ENCODE peak calls at places on chromosomes 7 and 10, in four cellular contexts. Y is heart left ventricle, F is transverse colon, P is right lobe of liver. Z is an unnamed sample.

GRCh38 chr10:29555746-29556481 is 78.9 kb downstream of the SVIL start:
- DNase-seq in F (no peak), Y (no peak), P (no peak), Z (no peak)

GRCh38 chr7:14960686-14961085 is 58.1 kb upstream of the DGKB start:
- DNase-seq in Y (no peak), P (no peak), F (no peak), Z (no peak)

GRCh38 chr7:91767820-91768219 is 112.7 kb downstream of the MTERF1 start:
- DNase-seq in F (no peak), Y (no peak), P (no peak), Z (no peak)

GRCh38 chr7:4880218-4880617 is 3.3 kb downstream of the RADIL start:
- DNase-seq in F (no peak), Y (no peak), P (no peak), Z (no peak)

GRCh38 chr10:79139124-79139835 is 70.5 kb downstream of the ZMIZ1 start:
- DNase-seq in Y (peak; percentile 82), P (no peak), F (peak; percentile 45), Z (peak; percentile 53)

GRCh38 chr10:124447741-124448466 is 1.9 kb downstream of the NKX1-2 start:
- DNase-seq in F (no peak), Y (no peak), P (no peak), Z (peak; percentile 35)

GRCh38 chr7:107180378-107180777 is 11.6 kb downstream of the HBP1 start:
- DNase-seq in Y (no peak), P (peak; percentile 35), F (peak; percentile 56), Z (no peak)

GRCh38 chr7:12553421-12553820 is 17.1 kb upstream of the SCIN start:
- DNase-seq in F (no peak), P (no peak), Y (no peak), Z (no peak)

GRCh38 chr10:30052062-30052461 is 7.3 kb downstream of the JCAD start:
- DNase-seq in Y (no peak), P (no peak), F (no peak), Z (no peak)

GRCh38 chr10:88926484-88927249 is 25.9 kb downstream of the ACTA2 start:
- DNase-seq in F (no peak), P (no peak), Y (no peak), Z (no peak)

GRCh38 chr7:19327011-19327410 is 181.8 kb upstream of the FERD3L start:
- DNase-seq in Y (no peak), P (no peak), F (no peak), Z (no peak)

GRCh38 chr10:130380056-130380455 is 243.9 kb downstream of the GLRX3 start:
- DNase-seq in P (no peak), F (no peak), Y (no peak), Z (no peak)

GRCh38 chr10:22368402-22368801 is 23.1 kb downstream of the SPAG6 start:
- DNase-seq in P (no peak), Y (no peak), F (no peak), Z (no peak)

GRCh38 chr7:2800220-2800922 is 43.7 kb downstream of the GNA12 start:
- DNase-seq in F (no peak), P (no peak), Y (no peak), Z (no peak)

GRCh38 chr7:47423196-47423595 is 158.7 kb downstream of the TNS3 start:
- DNase-seq in F (no peak), P (no peak), Y (no peak), Z (no peak)

GRCh38 chr7:154953006-154953684 is 49.8 kb downstream of the PAXIP1 start:
- DNase-seq in F (peak; percentile 70), Y (no peak), P (peak; percentile 52), Z (peak; percentile 81)

GRCh38 chr10:76324283-76324682 is 892.9 kb downstream of the LRMDA start:
- DNase-seq in Y (no peak), F (peak; percentile 69), P (peak; percentile 60), Z (no peak)

GRCh38 chr7:2299131-2299829 is 15.0 kb downstream of the SNX8 start:
- DNase-seq in Y (peak; percentile 30), F (no peak), P (peak; percentile 37), Z (no peak)

GRCh38 chr10:102134416-102134815 is 1.6 kb downstream of the PPRC1 start:
- DNase-seq in F (no peak), P (no peak), Y (no peak), Z (no peak)

GRCh38 chr10:102131286-102132170 is 1.3 kb upstream of the PPRC1 start:
- DNase-seq in Y (no peak), P (no peak), F (no peak), Z (no peak)

GRCh38 chr10:102132193-102132562 is 662 bp upstream of the PPRC1 start:
- DNase-seq in F (no peak), Y (no peak), P (no peak), Z (no peak)

GRCh38 chr10:102133373-102134195 is 744 bp downstream of the PPRC1 start:
- DNase-seq in P (peak; percentile 82), F (peak; percentile 75), Y (peak; percentile 82), Z (peak; percentile 88)

GRCh38 chr10:102132563-102133372 is at the start of gene PPRC1:
- DNase-seq in F (peak; percentile 98), P (peak; percentile 98), Y (peak; percentile 98), Z (peak; percentile 100)
- TF ChIP-seq POLR2A in F (peak; percentile 77), P (peak; percentile 68), Y (no peak), Z (peak; percentile 13)

DNA sequence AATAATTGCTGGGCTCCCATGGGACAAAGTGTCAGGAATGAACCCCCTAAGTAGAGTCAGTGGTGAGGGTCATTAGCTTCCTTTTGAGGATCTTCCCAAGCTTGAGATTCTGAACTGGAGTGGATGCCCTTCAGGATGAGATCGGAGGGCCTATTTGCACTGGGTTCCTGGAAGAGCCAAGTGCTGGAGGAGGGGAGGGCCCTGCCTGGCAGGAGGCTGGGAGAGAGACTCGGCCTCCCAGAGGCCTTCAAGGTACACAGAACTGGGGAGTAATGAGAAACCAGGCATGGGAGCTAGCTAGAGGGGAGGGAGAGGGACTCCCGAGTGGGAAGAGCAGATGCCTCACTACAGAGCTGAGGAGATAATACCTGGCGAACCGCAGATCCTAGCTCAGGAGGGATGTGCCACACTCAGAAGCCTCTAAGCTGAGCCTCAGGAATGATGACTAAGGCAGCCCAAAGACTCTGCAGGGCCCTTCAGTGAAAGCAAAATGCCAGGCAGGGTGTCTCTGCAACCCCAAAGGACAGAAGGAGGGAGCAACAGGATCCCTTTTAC is 9.4 kb downstream of the PDAP1 start:
- DNase-seq in F (no peak), P (no peak), Y (no peak), Z (no peak)
- H3K36me3 ChIP-seq in F (no peaks in the 10 kb centered on the region), P (peaks cover 7% of the 10 kb centered on the region), Y (peaks cover 100% of the 10 kb centered on the region), Z (no peaks in the 10 kb centered on the region)

GRCh38 chr7:43729214-43729923 is at the start of gene COA1:
- DNase-seq in F (peak; percentile 88), P (peak; percentile 85), Y (peak; percentile 83), Z (peak; percentile 91)
- TF ChIP-seq POLR2A in F (peak; percentile 55), P (peak; percentile 59), Y (no peak), Z (no peak)

DNA sequence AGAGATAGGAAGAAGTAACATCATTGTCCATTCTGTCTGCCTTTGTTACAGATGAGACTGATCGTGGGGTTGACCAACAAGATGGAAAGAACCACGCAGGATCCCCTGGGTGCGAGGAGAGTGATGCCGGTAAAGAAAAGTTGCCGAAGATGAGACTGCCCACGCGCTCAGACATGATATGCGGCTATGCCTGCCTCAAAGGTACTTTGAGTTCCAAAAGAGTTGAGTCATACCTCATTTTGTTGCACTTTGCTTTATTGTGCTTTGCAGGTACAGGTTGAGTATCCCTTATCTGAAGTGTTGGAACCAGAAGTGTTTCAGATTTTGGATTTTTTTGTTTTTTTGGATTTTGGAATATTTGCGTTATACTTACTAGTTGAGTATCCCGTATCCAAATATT is 12.2 kb upstream of the CLCN1 start:
- DNase-seq in P (no peak), Y (no peak), F (no peak), Z (no peak)
- H3K36me3 ChIP-seq in P (no peaks in the 10 kb centered on the region), Y (peaks cover 97% of the 10 kb centered on the region), F (no peaks in the 10 kb centered on the region), Z (no peaks in the 10 kb centered on the region)

GRCh38 chr10:8045728-8046494 is 8.6 kb upstream of the GATA3 start:
- DNase-seq in P (no peak), Y (no peak), F (no peak), Z (no peak)
- TF ChIP-seq POLR2A in P (no peak), Y (no peak), F (no peak), Z (no peak)

DNA sequence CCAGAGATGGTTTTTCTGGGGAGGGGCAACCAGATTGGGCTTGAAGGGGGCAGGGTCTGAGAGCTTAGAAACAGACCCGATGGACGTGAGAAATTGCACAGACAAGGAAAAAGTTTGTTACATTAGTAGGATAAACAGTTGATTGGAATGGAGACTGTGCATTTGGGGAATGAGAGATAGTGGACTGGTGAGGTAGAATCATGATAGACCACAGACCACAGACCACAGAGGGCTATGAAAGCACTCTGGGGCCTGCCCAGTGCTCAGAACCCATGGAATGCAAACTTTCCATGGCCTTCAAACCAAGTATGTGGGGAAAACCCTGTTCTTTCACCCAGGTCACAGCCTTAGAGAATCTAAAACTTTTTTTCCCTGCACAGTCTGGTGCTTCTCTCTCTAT is 210.0 kb downstream of the ZNF365 start:
- DNase-seq in F (no peak), P (no peak), Y (no peak), Z (no peak)
- H3K36me3 ChIP-seq in F (no peaks in the 10 kb centered on the region), P (no peaks in the 10 kb centered on the region), Y (no peaks in the 10 kb centered on the region), Z (no peaks in the 10 kb centered on the region)

GRCh38 chr7:130154131-130154500 is 51.1 kb downstream of the TMEM209 start:
- DNase-seq in F (no peak), Y (no peak), P (no peak), Z (no peak)

GRCh38 chr7:130152270-130153141 is 52.7 kb downstream of the TMEM209 start:
- DNase-seq in P (no peak), F (no peak), Y (no peak), Z (peak; percentile 23)

GRCh38 chr7:130153251-130153908 is 51.8 kb downstream of the TMEM209 start:
- DNase-seq in F (no peak), P (no peak), Y (no peak), Z (no peak)

GRCh38 chr7:130156140-130156539 is 49.1 kb downstream of the TMEM209 start:
- DNase-seq in Y (no peak), P (no peak), F (no peak), Z (no peak)

DNA sequence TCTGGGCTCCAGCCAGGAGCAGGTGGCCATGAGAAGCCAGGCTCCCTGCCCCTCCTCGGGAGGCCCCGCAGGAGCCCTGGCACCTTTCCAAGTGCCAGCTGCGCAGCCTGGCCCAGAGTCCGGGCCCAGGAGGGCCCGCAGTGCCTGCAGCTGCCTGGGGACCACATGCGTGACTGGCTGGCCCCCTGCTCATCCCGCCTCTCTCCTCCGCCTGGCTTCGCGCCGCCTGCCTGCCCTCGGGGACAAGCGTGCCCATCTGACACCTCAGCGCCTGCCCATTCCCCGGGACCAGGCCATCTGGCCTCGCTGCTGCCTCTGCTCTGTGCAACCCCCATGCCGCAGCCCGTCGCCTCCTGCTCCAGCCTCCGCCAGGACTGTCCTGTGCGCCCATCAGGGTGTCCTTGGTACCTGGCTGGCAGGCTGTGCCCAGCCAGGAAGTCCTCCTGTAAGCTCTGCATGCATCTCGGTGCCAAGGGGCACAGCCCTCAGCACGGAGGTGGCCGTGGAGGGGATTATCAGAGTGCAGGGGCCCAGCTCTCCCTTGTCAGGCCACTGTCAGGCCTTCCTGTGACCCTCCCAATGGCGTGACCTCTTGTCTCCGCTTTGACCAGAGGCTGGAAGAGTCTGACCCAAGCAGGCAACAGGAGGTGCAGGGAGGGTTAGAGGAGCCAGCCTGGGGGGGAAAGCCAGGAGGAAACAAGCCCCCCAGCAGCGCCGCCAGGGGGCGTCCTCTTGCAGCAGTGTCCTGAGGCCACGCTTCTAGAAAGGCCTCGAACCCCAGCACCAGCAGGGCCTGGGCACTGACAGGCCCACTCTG is 50.5 kb downstream of the TMEM209 start:
- DNase-seq in F (no peak), P (no peak), Y (no peak), Z (no peak)
- TF ChIP-seq POLR2A in F (no peak), P (no peak), Y (no peak), Z (no peak)